ENCODE peak calls at places on chromosomes 11 and 22, in four cellular contexts. One of them, this sample, is unnamed.

GRCh38 chr22:48100685-48101417 is 1338.4 kb downstream of the TBC1D22A start:
- DNase-seq in spleen: no peak
- DNase-seq in body of pancreas: no peak
- DNase-seq in tibial nerve: no peak
- DNase-seq in this sample: no peak

GRCh38 chr11:1153105-1153950 is 4.4 kb upstream of the MUC5AC start:
- DNase-seq in spleen: no peak
- DNase-seq in body of pancreas: no peak
- DNase-seq in tibial nerve: no peak
- DNase-seq in this sample: no peak

GRCh38 chr22:17638432-17639237 is at the start of gene BCL2L13:
- DNase-seq in spleen: peak
- DNase-seq in body of pancreas: peak
- DNase-seq in tibial nerve: peak
- DNase-seq in this sample: peak

GRCh38 chr11:93784935-93785360 is 866 bp downstream of the MED17 start:
- DNase-seq in spleen: no peak
- DNase-seq in body of pancreas: no peak
- DNase-seq in tibial nerve: no peak
- DNase-seq in this sample: no peak

GRCh38 chr11:44403176-44403575 is 93.2 kb upstream of the ALX4 start:
- DNase-seq in spleen: no peak
- DNase-seq in body of pancreas: no peak
- DNase-seq in tibial nerve: no peak
- DNase-seq in this sample: no peak

GRCh38 chr22:19052941-19053551 is 69.2 kb downstream of the DGCR2 start:
- DNase-seq in spleen: peak
- DNase-seq in body of pancreas: no peak
- DNase-seq in tibial nerve: no peak
- DNase-seq in this sample: no peak

GRCh38 chr22:26903030-26903856 is 245.9 kb downstream of the MIAT start:
- DNase-seq in spleen: no peak
- DNase-seq in body of pancreas: no peak
- DNase-seq in tibial nerve: no peak
- DNase-seq in this sample: no peak

GRCh38 chr22:45599836-45600577 is 71.6 kb upstream of the ATXN10 start:
- DNase-seq in spleen: no peak
- DNase-seq in body of pancreas: no peak
- DNase-seq in tibial nerve: no peak
- DNase-seq in this sample: no peak

GRCh38 chr11:1753426-1754305 is 3.3 kb upstream of the IFITM10 start:
- DNase-seq in spleen: peak
- DNase-seq in body of pancreas: no peak
- DNase-seq in tibial nerve: no peak
- DNase-seq in this sample: no peak

GRCh38 chr11:71843858-71844257 is 10.9 kb downstream of the DEFB108B start:
- DNase-seq in spleen: peak
- DNase-seq in body of pancreas: no peak
- DNase-seq in tibial nerve: no peak
- DNase-seq in this sample: no peak

GRCh38 chr11:4626207-4627105 is 10.8 kb upstream of the OR51D1 start:
- DNase-seq in spleen: no peak
- DNase-seq in body of pancreas: peak
- DNase-seq in tibial nerve: peak
- DNase-seq in this sample: no peak

GRCh38 chr11:72681226-72682153 is 7.3 kb upstream of the PDE2A start:
- DNase-seq in spleen: no peak
- DNase-seq in body of pancreas: no peak
- DNase-seq in tibial nerve: no peak
- DNase-seq in this sample: no peak

GRCh38 chr11:130157840-130158239 is 1.7 kb upstream of the ST14 start:
- DNase-seq in spleen: no peak
- DNase-seq in body of pancreas: no peak
- DNase-seq in tibial nerve: no peak
- DNase-seq in this sample: no peak

GRCh38 chr11:130159139-130159538 is 443 bp upstream of the ST14 start:
- DNase-seq in spleen: no peak
- DNase-seq in body of pancreas: no peak
- DNase-seq in tibial nerve: no peak
- DNase-seq in this sample: no peak

GRCh38 chr11:130161441-130161840 is 1.9 kb downstream of the ST14 start:
- DNase-seq in spleen: no peak
- DNase-seq in body of pancreas: no peak
- DNase-seq in tibial nerve: no peak
- DNase-seq in this sample: no peak

GRCh38 chr11:130160460-130161090 is 993 bp downstream of the ST14 start:
- DNase-seq in spleen: no peak
- DNase-seq in body of pancreas: no peak
- DNase-seq in tibial nerve: no peak
- DNase-seq in this sample: no peak

GRCh38 chr11:130159657-130160459 is at the start of gene ST14:
- DNase-seq in spleen: peak
- DNase-seq in body of pancreas: peak
- DNase-seq in tibial nerve: no peak
- DNase-seq in this sample: no peak
- TF ChIP-seq POLR2A in spleen: no peak
- TF ChIP-seq POLR2A in body of pancreas: peak
- TF ChIP-seq POLR2A in tibial nerve: no peak
- TF ChIP-seq POLR2A in this sample: no peak

GRCh38 chr22:49738006-49738405 is 89.7 kb downstream of the BRD1 start:
- DNase-seq in spleen: no peak
- DNase-seq in body of pancreas: no peak
- DNase-seq in tibial nerve: no peak
- DNase-seq in this sample: no peak

GRCh38 chr22:49738566-49738965 is 89.1 kb downstream of the BRD1 start:
- DNase-seq in spleen: no peak
- DNase-seq in body of pancreas: no peak
- DNase-seq in tibial nerve: no peak
- DNase-seq in this sample: no peak

GRCh38 chr22:49737101-49737551 is 90.5 kb downstream of the BRD1 start:
- DNase-seq in spleen: no peak
- DNase-seq in body of pancreas: no peak
- DNase-seq in tibial nerve: no peak
- DNase-seq in this sample: no peak

GRCh38 chr22:49739138-49739537 is 88.5 kb downstream of the BRD1 start:
- DNase-seq in spleen: no peak
- DNase-seq in body of pancreas: no peak
- DNase-seq in tibial nerve: no peak
- DNase-seq in this sample: no peak

GRCh38 chr22:49740242-49740641 is 87.4 kb downstream of the BRD1 start:
- DNase-seq in spleen: no peak
- DNase-seq in body of pancreas: no peak
- DNase-seq in tibial nerve: no peak
- DNase-seq in this sample: no peak
- TF ChIP-seq POLR2A in spleen: no peak
- TF ChIP-seq POLR2A in body of pancreas: no peak
- TF ChIP-seq POLR2A in tibial nerve: no peak
- TF ChIP-seq POLR2A in this sample: no peak

DNA sequence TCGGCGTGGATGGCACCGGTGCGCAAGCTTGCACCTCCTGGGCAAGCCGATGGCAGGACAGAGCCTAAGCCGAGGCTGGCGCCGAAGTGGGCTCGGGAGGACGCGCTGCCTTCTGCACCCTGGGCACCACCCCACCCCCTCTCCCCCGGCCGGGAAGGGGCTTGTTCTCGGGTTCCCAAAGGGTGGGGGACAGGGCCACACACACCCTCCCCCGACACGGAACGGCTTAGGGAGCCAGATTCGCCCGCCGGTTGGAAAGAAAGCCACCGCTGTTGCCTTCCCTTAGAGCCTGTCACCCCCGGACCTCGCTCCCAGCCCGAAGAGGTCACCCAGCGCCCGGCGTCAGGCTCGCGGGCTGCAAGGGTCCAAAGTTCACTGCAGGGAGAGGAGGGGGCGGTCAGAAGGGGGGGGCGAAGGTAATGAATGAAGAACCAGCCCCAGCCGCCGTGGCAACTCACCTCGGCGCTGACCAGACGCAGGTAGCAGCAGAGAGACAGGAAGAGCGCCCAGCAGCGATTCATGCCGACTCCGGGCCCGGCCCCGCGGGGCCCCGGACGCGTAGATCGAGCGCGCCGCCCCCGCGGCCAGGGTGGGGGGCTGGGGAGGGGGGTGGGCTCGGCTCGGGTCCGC is 1.2 kb downstream of the PDGFB start:
- DNase-seq in spleen: no peak
- DNase-seq in body of pancreas: peak
- DNase-seq in tibial nerve: no peak
- DNase-seq in this sample: no peak
- TF ChIP-seq POLR2A in spleen: no peak
- TF ChIP-seq POLR2A in body of pancreas: peak
- TF ChIP-seq POLR2A in tibial nerve: no peak
- TF ChIP-seq POLR2A in this sample: no peak

GRCh38 chr22:41798736-41799135 is 1.7 kb upstream of the CCDC134 start:
- DNase-seq in spleen: no peak
- DNase-seq in body of pancreas: no peak
- DNase-seq in tibial nerve: no peak
- DNase-seq in this sample: no peak

GRCh38 chr22:41801147-41801819 is 804 bp downstream of the CCDC134 start:
- DNase-seq in spleen: no peak
- DNase-seq in body of pancreas: no peak
- DNase-seq in tibial nerve: no peak
- DNase-seq in this sample: no peak

GRCh38 chr22:41799486-41800347 is 762 bp upstream of the CCDC134 start:
- DNase-seq in spleen: peak
- DNase-seq in body of pancreas: peak
- DNase-seq in tibial nerve: peak
- DNase-seq in this sample: no peak

GRCh38 chr22:41801886-41802285 is 1.4 kb downstream of the CCDC134 start:
- DNase-seq in spleen: no peak
- DNase-seq in body of pancreas: no peak
- DNase-seq in tibial nerve: no peak
- DNase-seq in this sample: no peak

GRCh38 chr22:41800348-41801146 is at the start of gene CCDC134:
- DNase-seq in spleen: peak
- DNase-seq in body of pancreas: peak
- DNase-seq in tibial nerve: peak
- DNase-seq in this sample: peak
- TF ChIP-seq POLR2A in spleen: peak
- TF ChIP-seq POLR2A in body of pancreas: peak
- TF ChIP-seq POLR2A in tibial nerve: peak
- TF ChIP-seq POLR2A in this sample: peak

GRCh38 chr22:39900306-39901227 is at the start of gene GRAP2:
- DNase-seq in spleen: no peak
- DNase-seq in body of pancreas: no peak
- DNase-seq in tibial nerve: no peak
- DNase-seq in this sample: no peak
- TF ChIP-seq POLR2A in spleen: peak
- TF ChIP-seq POLR2A in body of pancreas: no peak
- TF ChIP-seq POLR2A in tibial nerve: no peak
- TF ChIP-seq POLR2A in this sample: no peak

GRCh38 chr11:46616551-46617450 is at the start of gene HARBI1:
- DNase-seq in spleen: peak
- DNase-seq in body of pancreas: peak
- DNase-seq in tibial nerve: peak
- DNase-seq in this sample: peak
- TF ChIP-seq POLR2A in spleen: no peak
- TF ChIP-seq POLR2A in body of pancreas: peak
- TF ChIP-seq POLR2A in tibial nerve: no peak
- TF ChIP-seq POLR2A in this sample: peak

GRCh38 chr22:22853713-22854112 is 33.9 kb upstream of the IGLL5 start:
- DNase-seq in spleen: no peak
- DNase-seq in body of pancreas: no peak
- DNase-seq in tibial nerve: no peak
- DNase-seq in this sample: no peak
- TF ChIP-seq POLR2A in spleen: no peak
- TF ChIP-seq POLR2A in body of pancreas: no peak
- TF ChIP-seq POLR2A in tibial nerve: no peak
- TF ChIP-seq POLR2A in this sample: no peak